ENCODE peak calls at places on chromosome 21, in four cellular contexts. K is HL-60, T is GM12891, C is K562. U is an unnamed sample.

GRCh38 chr21:32061755-32062154 is 188.9 kb downstream of the HUNK start:
- DNase-seq in K (no peak), T (no peak), C (no peak), U (no peak)

GRCh38 chr21:41931041-41931451 is 22.8 kb downstream of the C2CD2 start:
- DNase-seq in K (no peak), T (no peak), C (no peak), U (no peak)

GRCh38 chr21:29334717-29335428 is 36.2 kb downstream of the BACH1 start:
- DNase-seq in K (peak), T (no peak), C (no peak), U (no peak)

GRCh38 chr21:34889537-34890257 is 159.4 kb downstream of the RUNX1 start:
- DNase-seq in K (peak), T (peak), C (peak), U (no peak)

GRCh38 chr21:36429672-36430546 is 44.7 kb downstream of the CHAF1B start:
- DNase-seq in K (peak), T (peak), C (peak), U (peak)

GRCh38 chr21:41573902-41574690 is 66.1 kb upstream of the TMPRSS2 start:
- DNase-seq in K (no peak), T (no peak), C (no peak), U (no peak)

GRCh38 chr21:36693144-36694040 is 5.5 kb upstream of the SIM2 start:
- DNase-seq in K (no peak), T (no peak), C (no peak), U (no peak)

GRCh38 chr21:28899744-28900143 is 92.9 kb downstream of the LTN1 start:
- DNase-seq in K (no peak), T (no peak), C (no peak), U (no peak)

GRCh38 chr21:42047821-42048613 is 23.1 kb upstream of the UMODL1 start:
- DNase-seq in K (no peak), T (no peak), C (no peak), U (no peak)

GRCh38 chr21:45556645-45557601 is 14.7 kb upstream of the SLC19A1 start:
- DNase-seq in K (no peak), T (no peak), C (no peak), U (no peak)

GRCh38 chr21:25658427-25658980 is 19.4 kb downstream of the JAM2 start:
- DNase-seq in K (no peak), T (no peak), C (no peak), U (no peak)

GRCh38 chr21:39525129-39525528 is 73.4 kb downstream of the SH3BGR start:
- DNase-seq in K (no peak), T (no peak), C (no peak), U (no peak)

GRCh38 chr21:28393279-28393678 is 599.4 kb downstream of the LTN1 start:
- DNase-seq in K (no peak), T (no peak), C (no peak), U (no peak)

GRCh38 chr21:25818156-25818950 is 83.6 kb downstream of the GABPA start:
- DNase-seq in K (no peak), T (no peak), C (no peak), U (no peak)

GRCh38 chr21:42093991-42094417 is 22.9 kb downstream of the UMODL1 start:
- DNase-seq in K (no peak), T (no peak), C (no peak), U (no peak)

GRCh38 chr21:41631564-41632461 is 123.9 kb upstream of the TMPRSS2 start:
- DNase-seq in K (no peak), T (no peak), C (no peak), U (no peak)

GRCh38 chr21:33286600-33287456 is 20.7 kb downstream of the IL10RB start:
- DNase-seq in K (no peak), T (no peak), C (no peak), U (no peak)

GRCh38 chr21:33278736-33279135 is 12.6 kb downstream of the IL10RB start:
- DNase-seq in K (no peak), T (no peak), C (no peak), U (no peak)

GRCh38 chr21:33279330-33279820 is 13.2 kb downstream of the IL10RB start:
- DNase-seq in K (no peak), T (no peak), C (no peak), U (no peak)

GRCh38 chr21:33286076-33286475 is 19.9 kb downstream of the IL10RB start:
- DNase-seq in K (no peak), T (no peak), C (no peak), U (no peak)

GRCh38 chr21:33281101-33281652 is 15.0 kb downstream of the IL10RB start:
- DNase-seq in K (no peak), T (no peak), C (no peak), U (no peak)
- TF ChIP-seq SPI1 in K (no peak), T (no peak), C (no peak), U (no peak)

DNA sequence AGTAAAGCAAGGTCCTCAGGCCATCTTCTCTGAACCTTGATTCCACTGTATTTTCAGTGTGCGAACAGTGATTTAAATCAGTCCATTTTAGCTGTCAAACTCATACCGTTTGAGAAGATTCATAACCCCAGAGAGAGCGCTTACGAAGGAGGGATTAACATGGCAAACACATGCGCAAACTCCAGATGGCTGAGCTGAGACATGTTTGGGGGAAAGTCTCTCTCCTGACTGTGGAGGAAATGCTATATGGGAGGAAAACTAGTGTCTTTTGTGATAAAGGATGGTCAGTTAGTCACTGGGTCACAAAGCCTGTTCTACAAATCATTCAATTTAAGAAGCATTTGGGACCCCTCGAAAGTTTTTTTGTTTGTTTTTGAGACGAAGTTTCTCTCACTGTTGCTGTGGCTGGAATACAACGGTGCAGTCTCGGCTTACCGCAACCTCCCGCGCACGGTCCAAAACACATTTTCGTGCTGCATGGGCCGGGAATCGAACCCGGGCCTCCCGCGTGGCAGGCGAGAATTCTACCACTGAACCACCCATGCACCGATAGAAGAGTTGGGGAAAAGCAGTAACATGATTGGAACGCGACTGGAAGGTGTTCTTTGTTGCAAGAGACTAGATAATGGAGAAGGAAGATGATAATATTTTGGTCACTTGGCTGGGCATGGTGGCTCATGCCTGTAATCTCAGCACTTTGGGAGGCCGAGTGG is 58.4 kb upstream of the CXADR start:
- DNase-seq in K (peak), T (peak), C (peak), U (no peak)
- TF ChIP-seq SPI1 in K (no peak), T (no peak), C (no peak), U (no peak)

GRCh38 chr21:15703932-15704331 is 25.9 kb upstream of the USP25 start:
- DNase-seq in K (no peak), T (no peak), C (no peak), U (no peak)

GRCh38 chr21:15701845-15702244 is 27.9 kb upstream of the USP25 start:
- DNase-seq in K (no peak), T (no peak), C (no peak), U (no peak)

DNA sequence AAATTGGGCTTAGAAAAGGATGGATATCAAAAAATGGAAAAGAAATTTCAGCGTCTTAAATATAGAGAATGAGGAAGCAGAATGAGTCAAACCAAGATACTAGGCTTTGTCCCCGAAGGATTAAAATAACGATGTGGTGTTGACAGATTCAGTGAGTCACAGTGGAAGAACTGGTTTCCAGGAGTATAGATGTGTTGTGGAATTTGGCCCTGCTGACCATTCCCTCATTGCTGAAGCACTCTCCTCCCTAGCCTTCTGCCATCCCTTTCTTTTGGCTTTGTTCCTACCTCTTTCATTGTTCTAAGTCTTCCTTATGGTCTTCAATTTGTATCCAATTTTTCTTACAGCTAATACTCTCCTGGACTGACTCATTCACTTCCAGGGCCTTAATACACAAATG is 23.1 kb upstream of the USP25 start:
- DNase-seq in K (no peak), T (no peak), C (no peak), U (no peak)
- TF ChIP-seq SPI1 in K (no peak), T (no peak), C (no peak), U (no peak)

DNA sequence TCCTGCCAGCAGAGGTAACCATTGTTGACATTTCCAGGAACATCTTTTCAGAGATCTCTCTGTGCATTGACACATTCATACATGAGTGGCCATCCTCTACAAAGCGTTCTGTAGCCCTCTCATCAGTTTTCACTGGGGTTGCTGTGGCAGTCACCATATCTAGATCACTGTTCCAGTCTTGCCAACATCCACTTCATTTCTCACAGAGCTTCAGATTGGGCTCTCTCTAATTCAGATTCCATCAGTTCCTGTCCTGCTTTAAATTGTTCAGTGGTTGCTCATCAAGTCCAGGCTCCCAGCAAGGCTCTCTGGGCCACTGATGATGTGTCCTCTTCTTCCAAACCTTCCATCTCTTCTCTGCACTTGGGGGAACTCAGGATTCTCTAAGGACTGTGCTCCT is 173.7 kb downstream of the KCNJ6 start:
- DNase-seq in K (no peak), T (no peak), C (no peak), U (no peak)
- TF ChIP-seq SPI1 in K (no peak), T (no peak), C (no peak), U (no peak)

U was measured in GM12878.